ENCODE peak calls at places on chromosomes 6 and 20, in six cellular contexts. R is IMR-90, E is GM23338, O is dorsolateral prefrontal cortex, W is HFFc6, P is MM.1S. I is an unnamed sample.
A peak's percentile ranks its signal among the peaks of the same experiment; 100 is the strongest.

GRCh38 chr6:16130932-16131387 is 2.1 kb downstream of the MYLIP start:
- DNase-seq in O (no peak), E (peak; percentile 80), R (peak; percentile 83), W (peak; percentile 63), P (peak; percentile 89), I (no peak)

GRCh38 chr20:58310291-58310782 is 822 bp downstream of the RAB22A start:
- DNase-seq in P (peak; percentile 17), W (peak; percentile 4), O (no peak), E (peak; percentile 8), R (peak; percentile 14), I (no peak)

GRCh38 chr6:93418113-93418447 is 1.3 kb downstream of the EPHA7 start:
- DNase-seq in R (no peak), O (no peak), E (no peak), W (no peak), P (no peak), I (no peak)

GRCh38 chr6:4115741-4116140 is 19.6 kb downstream of the ECI2 start:
- DNase-seq in O (no peak), W (no peak), R (no peak), E (no peak), P (no peak), I (no peak)

GRCh38 chr20:53036992-53037391 is 64.8 kb downstream of the TSHZ2 start:
- DNase-seq in E (no peak), O (no peak), R (no peak), W (no peak), P (no peak), I (no peak)

GRCh38 chr20:51008718-51009117 is 14.2 kb downstream of the KCNG1 start:
- DNase-seq in R (no peak), P (no peak), E (no peak), O (no peak), W (no peak), I (no peak)

GRCh38 chr20:2612073-2612472 is 40.4 kb upstream of the NOP56 start:
- DNase-seq in P (no peak), O (no peak), W (no peak), R (no peak), E (no peak), I (no peak)

GRCh38 chr6:128370072-128370471 is 150.3 kb downstream of the PTPRK start:
- DNase-seq in P (no peak), R (peak; percentile 78), W (peak; percentile 68), E (no peak), O (no peak), I (no peak)

GRCh38 chr6:44593539-44593944 is 206.0 kb downstream of the CDC5L start:
- DNase-seq in R (peak; percentile 58), E (peak; percentile 96), P (peak; percentile 46), W (peak; percentile 21), O (no peak), I (peak; percentile 48)

GRCh38 chr6:7684843-7685242 is 41.1 kb upstream of the BMP6 start:
- DNase-seq in O (no peak), E (peak; percentile 84), R (no peak), P (no peak), W (no peak), I (no peak)

GRCh38 chr20:31987744-31988143 is 19.8 kb downstream of the XKR7 start:
- DNase-seq in E (peak; percentile 37), O (no peak), P (no peak), W (peak; percentile 31), R (no peak), I (no peak)

DNA sequence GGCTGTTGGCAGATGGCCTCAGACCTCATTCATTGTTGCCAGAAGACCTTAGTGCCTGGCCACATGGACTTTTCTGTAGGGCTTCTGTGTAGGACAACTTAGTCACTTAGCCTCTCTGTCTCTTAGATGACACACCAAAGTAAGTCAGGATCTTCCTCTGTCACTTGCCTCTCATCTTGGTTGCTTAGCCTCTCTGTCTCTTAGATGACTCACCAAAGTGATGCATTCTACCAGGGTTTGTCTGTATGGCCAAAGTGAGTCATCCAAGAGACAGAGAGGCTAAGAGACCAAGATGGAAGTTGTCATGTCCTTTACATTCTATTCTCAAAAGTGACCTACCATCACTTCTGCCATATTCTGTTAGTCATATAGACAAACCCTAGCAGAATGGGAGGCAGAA is 255.9 kb upstream of the DEFB112 start:
- DNase-seq in W (no peak), R (no peak), E (no peak), P (no peak), O (no peak), I (no peak)
- TF ChIP-seq CTCF in W (no peak), R (no peak), E (no peak), P (no peak), O (no peak), I (no peak)

DNA sequence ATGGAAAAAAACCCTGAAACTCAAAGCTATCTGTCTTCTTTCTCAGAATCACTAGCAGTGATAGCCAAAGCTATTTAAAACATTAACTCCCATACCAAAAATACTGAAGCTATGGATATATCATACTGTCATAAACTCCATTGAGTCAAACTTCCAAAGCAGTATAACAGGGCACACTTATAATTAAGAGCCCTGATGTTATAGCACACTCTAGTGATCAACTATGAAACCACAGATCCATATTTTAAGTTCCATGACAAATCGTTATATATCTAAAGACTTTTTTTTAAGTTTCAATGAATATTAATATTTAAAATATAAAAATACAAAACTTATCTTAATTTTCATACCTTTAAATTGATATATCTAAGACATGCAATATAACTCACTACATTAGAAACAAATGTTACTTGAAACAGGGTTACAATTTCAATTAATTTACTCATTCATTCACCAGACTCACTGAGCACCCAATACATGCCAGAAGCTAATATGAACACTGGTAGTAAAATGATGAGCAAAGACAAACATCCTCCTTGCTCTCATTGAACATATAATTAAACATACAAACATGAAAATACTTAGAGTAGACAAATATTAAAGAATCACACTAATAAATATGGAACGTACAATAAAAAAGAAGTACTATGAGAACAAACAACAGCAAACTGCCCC is 69.3 kb downstream of the IBTK start:
- DNase-seq in R (peak; percentile 55), W (peak; percentile 37), P (no peak), E (no peak), O (no peak), I (no peak)
- TF ChIP-seq CTCF in R (peak; percentile 64), W (peak; percentile 83), P (peak; percentile 23), E (no peak), O (peak; percentile 14), I (no peak)

DNA sequence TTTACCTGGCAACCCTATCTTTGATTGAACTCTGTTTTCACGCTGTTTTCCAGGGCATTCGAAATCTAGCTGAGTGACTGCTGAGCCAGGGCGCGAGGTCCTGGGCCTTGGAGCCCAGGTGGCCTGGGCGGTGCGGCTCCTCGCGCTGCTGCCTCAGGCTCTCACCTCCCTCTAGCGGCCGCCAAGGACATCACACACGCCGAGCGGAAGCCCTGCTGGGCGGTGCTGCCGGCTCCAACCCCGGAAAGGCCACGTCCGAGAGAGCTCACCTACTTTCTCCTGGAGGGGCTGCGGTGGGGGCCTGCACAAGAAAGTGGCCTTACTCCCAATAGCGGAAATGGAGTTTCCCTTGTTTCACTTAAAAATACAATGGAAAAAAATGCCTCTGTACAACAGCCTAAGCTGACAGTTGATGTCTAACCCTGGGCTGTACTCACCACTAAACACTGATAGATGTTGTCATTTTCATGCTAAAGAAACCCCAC is 77.7 kb downstream of the ELOVL4 start:
- DNase-seq in E (peak; percentile 89), R (peak; percentile 57), W (peak; percentile 54), O (peak; percentile 72), P (peak; percentile 84), I (peak; percentile 36)
- TF ChIP-seq CTCF in E (peak; percentile 67), R (peak; percentile 79), W (peak; percentile 92), O (peak; percentile 86), P (peak; percentile 91), I (no peak)

GRCh38 chr6:10801224-10801848 is 37.0 kb downstream of the MAK start:
- DNase-seq in R (peak; percentile 58), E (peak; percentile 65), O (peak; percentile 33), P (peak; percentile 41), W (peak; percentile 44), I (peak; percentile 25)
- TF ChIP-seq CTCF in R (peak; percentile 93), E (peak; percentile 99), O (peak; percentile 93), P (peak; percentile 97), W (peak; percentile 99), I (peak; percentile 44)

DNA sequence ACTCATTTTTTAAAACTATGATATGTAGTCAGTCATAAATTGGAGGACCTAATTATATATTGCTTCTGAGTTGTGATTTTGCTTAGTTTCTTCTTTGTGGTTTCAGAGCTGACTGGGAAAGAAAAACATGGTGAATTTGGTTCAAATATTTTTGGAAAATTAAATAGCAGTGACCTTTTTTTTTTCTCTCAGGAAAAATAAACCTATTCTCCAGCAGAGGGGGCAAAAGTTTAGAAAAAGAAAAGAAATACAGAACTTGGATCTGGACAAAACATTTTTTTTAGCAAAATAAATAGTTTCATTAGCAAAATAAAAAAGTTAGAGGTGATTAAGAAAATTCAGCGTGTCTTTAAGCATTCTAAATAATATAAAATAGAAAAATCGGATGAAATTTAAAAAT is 10.2 kb downstream of the COL10A1 start:
- DNase-seq in E (no peak), R (no peak), P (no peak), O (no peak), W (peak; percentile 5), I (no peak)
- TF ChIP-seq CTCF in E (peak; percentile 63), R (peak; percentile 49), P (peak; percentile 25), O (peak; percentile 38), W (peak; percentile 82), I (no peak)

DNA sequence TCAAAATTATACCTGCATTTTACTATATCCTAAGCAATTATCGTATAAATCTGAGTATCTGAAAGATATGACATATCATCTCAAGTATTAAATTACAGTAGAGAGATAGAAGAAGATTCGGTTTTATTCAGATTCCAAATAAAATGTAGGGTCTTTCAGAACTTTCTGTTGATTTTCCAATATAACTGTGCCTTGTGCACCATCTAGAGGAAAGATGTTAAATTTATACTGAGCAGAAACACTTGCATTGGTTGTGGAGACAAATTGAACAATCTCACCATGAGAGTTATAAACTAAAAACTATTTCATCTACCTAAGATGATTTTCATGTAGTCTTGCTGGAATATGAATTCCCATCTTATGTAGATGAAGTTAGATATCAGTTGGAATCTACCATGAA is 26.8 kb upstream of the HSF2 start:
- DNase-seq in O (no peak), W (no peak), E (peak; percentile 22), R (peak; percentile 6), P (no peak), I (no peak)
- TF ChIP-seq CTCF in O (no peak), W (peak; percentile 51), E (peak; percentile 47), R (peak; percentile 21), P (no peak), I (no peak)